ENCODE peak calls at places on chromosomes 3 and 15, in eight cellular contexts. K is CD8-positive, alpha-beta T cell; S is CD4-positive, alpha-beta memory T cell; X is OCI-LY7; Q is endothelial cell of umbilical vein; H is stomach; G is tibial nerve; O is cardiac muscle cell. B is an unnamed sample.

GRCh38 chr3:45029661-45030060 is 3.6 kb downstream of the CLEC3B start:
- DNase-seq in K (no peak), S (no peak), X (no peak), Q (no peak), H (no peak), G (no peak), O (no peak), B (peak)

GRCh38 chr3:57100046-57100695 is 39.7 kb downstream of the SPATA12 start:
- DNase-seq in K (peak), S (peak), X (peak), Q (peak), H (peak), G (peak), O (peak), B (peak)

GRCh38 chr15:72193781-72194396 is 3.7 kb downstream of the GRAMD2A start:
- DNase-seq in K (no peak), S (no peak), X (no peak), Q (no peak), H (no peak), G (no peak), O (no peak), B (no peak)

GRCh38 chr15:100766225-100767001 is 113.2 kb upstream of the ALDH1A3 start:
- DNase-seq in K (no peak), S (no peak), X (no peak), Q (no peak), H (no peak), G (no peak), O (no peak), B (no peak)

GRCh38 chr3:159128628-159129027 is 326.8 kb downstream of the MFSD1 start:
- DNase-seq in K (no peak), S (no peak), X (no peak), Q (peak), H (no peak), G (peak), O (no peak), B (no peak)

GRCh38 chr15:68557469-68558317 is 21.1 kb upstream of the CORO2B start:
- DNase-seq in K (no peak), S (no peak), X (no peak), Q (no peak), H (no peak), G (no peak), O (no peak), B (no peak)

GRCh38 chr3:118102737-118103136 is 931.9 kb downstream of the IGSF11 start:
- DNase-seq in K (no peak), S (no peak), X (no peak), Q (no peak), H (no peak), G (no peak), O (no peak), B (no peak)

GRCh38 chr3:96548073-96548472 is 266.3 kb upstream of the EPHA6 start:
- DNase-seq in K (no peak), S (no peak), X (no peak), Q (no peak), H (no peak), G (no peak), O (no peak), B (no peak)

GRCh38 chr15:47715856-47716445 is 1.4 kb upstream of the SEMA6D start:
- DNase-seq in K (no peak), S (no peak), X (no peak), Q (peak), H (no peak), G (no peak), O (no peak), B (no peak)

GRCh38 chr15:75712668-75713337 is at the start of gene CSPG4:
- DNase-seq in K (no peak), S (no peak), X (no peak), Q (no peak), H (peak), G (no peak), O (peak), B (peak)

GRCh38 chr15:82538961-82539689 is 1.1 kb downstream of the RPS17 start:
- DNase-seq in K (no peak), S (no peak), X (no peak), Q (peak), H (no peak), G (no peak), O (no peak), B (peak)

GRCh38 chr3:153163349-153164008 is 1.5 kb downstream of the RAP2B start:
- DNase-seq in K (no peak), S (no peak), X (peak), Q (peak), H (no peak), G (peak), O (peak), B (peak)

GRCh38 chr3:144629413-144629812 is 657.8 kb downstream of the DIPK2A start:
- DNase-seq in K (no peak), S (no peak), X (no peak), Q (no peak), H (no peak), G (no peak), O (no peak), B (no peak)

DNA sequence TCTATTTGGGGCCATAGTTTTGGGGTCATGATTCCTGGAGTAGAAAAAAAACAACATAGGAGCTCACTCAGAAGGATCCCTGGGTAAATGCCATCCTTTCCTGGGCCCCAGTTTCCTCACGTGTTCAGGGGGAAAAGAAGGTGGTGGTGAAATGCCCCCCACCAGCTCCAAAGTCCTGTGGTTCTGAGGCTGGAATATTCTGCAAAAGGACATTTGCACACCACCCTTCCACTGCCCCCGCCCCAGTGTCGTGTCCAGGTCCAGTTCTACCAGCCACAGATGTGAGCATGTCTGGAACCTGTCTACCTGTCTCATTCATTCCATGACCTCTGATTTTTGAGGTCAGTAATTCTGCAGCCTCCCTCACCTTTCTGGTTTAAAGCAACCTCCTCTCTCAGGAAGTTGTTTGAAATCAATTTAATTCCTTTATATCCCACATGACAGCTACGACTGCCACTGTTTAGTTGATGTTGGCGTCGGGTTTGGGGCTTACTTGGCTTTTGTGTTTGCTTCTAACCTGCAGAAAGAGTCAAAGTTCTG is 82.1 kb downstream of the SMAD3 start:
- DNase-seq in K (no peak), S (no peak), X (no peak), Q (no peak), H (no peak), G (no peak), O (no peak), B (no peak)
- H3K27ac ChIP-seq in K (no peak), S (peak), X (no peak), Q (peak), H (peak), G (peak), O (no peak), B (peak)

GRCh38 chr3:8357859-8358258 is 143.8 kb upstream of the LMCD1 start:
- DNase-seq in K (no peak), S (no peak), X (no peak), Q (no peak), H (no peak), G (no peak), O (no peak), B (no peak)
- H3K27ac ChIP-seq in K (peak), S (peak), X (peak), Q (no peak), H (no peak), G (no peak), O (no peak), B (no peak)

DNA sequence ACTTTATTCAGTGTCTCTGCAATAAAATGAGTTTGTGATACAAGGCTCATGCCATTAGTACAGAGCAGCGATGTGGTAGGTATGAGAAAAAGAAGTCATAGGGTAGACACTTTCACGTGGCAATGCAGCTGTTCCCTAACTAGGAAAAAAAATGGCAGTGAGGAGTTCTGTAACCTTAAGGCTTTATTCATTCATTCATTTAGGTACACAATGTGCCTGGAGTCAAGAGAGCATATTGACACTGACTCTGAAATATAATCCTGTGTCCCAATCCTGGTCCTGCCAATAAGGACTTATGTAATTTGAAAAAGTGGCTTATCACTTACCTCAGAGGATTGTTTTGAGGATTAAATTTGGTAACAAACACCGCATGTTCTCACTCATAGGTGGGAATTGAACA is 173.0 kb upstream of the AZI2 start:
- DNase-seq in K (no peak), S (no peak), X (no peak), Q (no peak), H (no peak), G (no peak), O (no peak), B (no peak)
- H3K27ac ChIP-seq in K (no peak), S (no peak), X (no peak), Q (no peak), H (no peak), G (no peak), O (no peak), B (no peak)

GRCh38 chr15:80161473-80162016 is 8.7 kb downstream of the FAH start:
- DNase-seq in K (no peak), S (no peak), X (no peak), Q (no peak), H (no peak), G (no peak), O (no peak), B (no peak)

GRCh38 chr15:80159301-80159700 is 6.5 kb downstream of the FAH start:
- DNase-seq in K (no peak), S (no peak), X (no peak), Q (no peak), H (no peak), G (no peak), O (no peak), B (no peak)

GRCh38 chr15:80162059-80162554 is 9.3 kb downstream of the FAH start:
- DNase-seq in K (no peak), S (no peak), X (no peak), Q (no peak), H (no peak), G (no peak), O (no peak), B (peak)

GRCh38 chr15:80159811-80160569 is 7.2 kb downstream of the FAH start:
- DNase-seq in K (no peak), S (no peak), X (no peak), Q (no peak), H (no peak), G (no peak), O (no peak), B (peak)

GRCh38 chr15:80160570-80161156 is 7.9 kb downstream of the FAH start:
- DNase-seq in K (no peak), S (no peak), X (peak), Q (peak), H (no peak), G (peak), O (peak), B (peak)
- H3K27ac ChIP-seq in K (no peak), S (no peak), X (peak), Q (peak), H (peak), G (no peak), O (peak), B (peak)

B was measured in fibroblast of lung.